ENCODE peak calls at places on chromosomes 12 and 14, in nine cellular contexts. L is RWPE1; F is cardiac fibroblast; Y is GM10248; C is upper lobe of left lung; P is heart left ventricle; B is activated CD8-positive, alpha-beta T cell treated with anti-CD3 and anti-CD28 coated beads for 36 hours; E is lower lobe of right lung; T is prostate gland. N is an unnamed sample.

GRCh38 chr12:81874166-81874565 is 115.0 kb upstream of the PPFIA2 start:
- DNase-seq in L (no peak), F (no peak), Y (no peak), C (no peak), P (no peak), B (no peak), E (no peak), T (no peak), N (no peak)

GRCh38 chr12:99978152-99978551 is 6.6 kb downstream of the ANKS1B start:
- DNase-seq in L (no peak), F (no peak), Y (no peak), C (no peak), P (no peak), B (no peak), E (no peak), T (no peak), N (peak; percentile 46)

GRCh38 chr14:96648506-96649326 is 146.5 kb downstream of the PAPOLA start:
- DNase-seq in L (no peak), F (no peak), Y (no peak), C (no peak), P (no peak), B (no peak), E (no peak), T (no peak), N (no peak)

GRCh38 chr14:104367811-104368750 is 211.5 kb upstream of the C14orf180 start:
- DNase-seq in L (no peak), F (no peak), Y (no peak), C (peak; percentile 77), P (peak; percentile 14), B (no peak), E (peak; percentile 30), T (no peak), N (no peak)

GRCh38 chr12:52207106-52207505 is 15.3 kb upstream of the KRT80 start:
- DNase-seq in L (no peak), F (no peak), Y (no peak), C (no peak), P (peak; percentile 18), B (no peak), E (peak; percentile 17), T (no peak), N (no peak)

GRCh38 chr14:88327497-88327896 is 4.4 kb upstream of the KCNK10 start:
- DNase-seq in L (no peak), F (no peak), Y (no peak), C (no peak), P (no peak), B (no peak), E (no peak), T (no peak), N (no peak)

GRCh38 chr12:14435627-14436026 is 70.1 kb downstream of the ATF7IP start:
- DNase-seq in L (no peak), F (no peak), Y (no peak), C (no peak), P (no peak), B (no peak), E (no peak), T (no peak), N (no peak)

GRCh38 chr12:51357374-51358047 is 11.0 kb upstream of the CELA1 start:
- DNase-seq in L (no peak), F (no peak), Y (no peak), C (no peak), P (no peak), B (peak; percentile 7), E (no peak), T (no peak), N (no peak)

GRCh38 chr12:111635524-111635923 is 36.4 kb upstream of the ATXN2 start:
- DNase-seq in L (no peak), F (peak; percentile 29), Y (no peak), C (no peak), P (no peak), B (peak; percentile 9), E (no peak), T (no peak), N (no peak)

GRCh38 chr12:101619868-101620761 is 25.3 kb downstream of the MYBPC1 start:
- DNase-seq in L (no peak), F (no peak), Y (no peak), C (no peak), P (no peak), B (no peak), E (no peak), T (peak; percentile 70), N (no peak)

GRCh38 chr12:43102506-43103269 is 449.3 kb downstream of the ADAMTS20 start:
- DNase-seq in L (no peak), F (no peak), Y (no peak), C (no peak), P (no peak), B (no peak), E (no peak), T (no peak), N (no peak)

GRCh38 chr12:106179086-106179485 is 40.3 kb upstream of the NUAK1 start:
- DNase-seq in L (no peak), F (no peak), Y (no peak), C (no peak), P (peak; percentile 49), B (no peak), E (no peak), T (no peak), N (no peak)

GRCh38 chr12:76996983-76997382 is 68.4 kb downstream of the E2F7 start:
- DNase-seq in L (no peak), F (no peak), Y (no peak), C (no peak), P (no peak), B (no peak), E (no peak), T (no peak), N (no peak)

GRCh38 chr14:73261520-73262426 is 24.5 kb downstream of the PAPLN start:
- DNase-seq in L (no peak), F (no peak), Y (no peak), C (peak; percentile 58), P (no peak), B (no peak), E (no peak), T (no peak), N (no peak)

GRCh38 chr12:131084341-131085011 is 130.8 kb downstream of the ADGRD1 start:
- DNase-seq in L (no peak), F (no peak), Y (no peak), C (no peak), P (no peak), B (no peak), E (peak; percentile 40), T (no peak), N (no peak)

DNA sequence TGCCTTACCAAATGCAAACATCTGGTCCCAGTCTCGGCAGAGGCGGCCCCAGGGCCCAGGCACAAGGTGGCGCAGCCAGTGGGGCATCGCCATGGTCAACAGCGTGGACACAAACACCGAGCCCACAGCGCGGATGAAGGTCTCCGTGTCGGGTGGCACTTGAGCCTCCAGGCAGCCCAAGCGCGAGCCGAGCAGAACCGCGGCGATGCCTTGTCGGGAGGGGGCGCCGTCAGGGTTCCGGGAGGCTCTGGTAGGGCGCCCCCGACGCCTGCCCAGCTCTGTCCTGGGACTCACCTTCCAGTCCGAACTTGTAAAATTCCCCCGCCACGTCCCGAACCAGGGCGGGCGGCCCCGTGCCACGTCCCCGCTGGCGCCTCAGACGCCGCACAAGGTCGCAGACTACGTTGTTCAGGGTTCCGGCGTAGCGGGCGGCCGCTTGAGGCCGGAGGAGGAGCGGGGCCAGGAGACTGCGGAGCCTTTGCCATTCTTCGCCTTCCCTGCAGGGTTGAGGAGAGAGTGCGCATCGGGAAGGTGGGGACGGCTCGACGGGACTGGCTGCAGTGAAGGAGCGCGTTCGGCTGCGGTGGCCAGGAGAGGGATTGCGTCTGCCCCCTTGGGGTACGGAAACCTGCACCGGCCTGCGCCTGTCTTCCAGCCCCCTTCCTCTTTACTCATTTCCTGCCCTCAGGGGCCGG is 1.7 kb downstream of the CYP27B1 start:
- DNase-seq in L (peak; percentile 69), F (peak; percentile 32), Y (peak; percentile 60), C (peak; percentile 90), P (no peak), B (peak; percentile 70), E (peak; percentile 63), T (no peak), N (peak; percentile 73)
- TF ChIP-seq CTCF in L (peak; percentile 67), F (peak; percentile 43), Y (peak; percentile 68), C (no peak), P (peak; percentile 31), B (peak; percentile 55), E (peak; percentile 40), T (no peak), N (peak; percentile 35)

GRCh38 chr12:57896437-57897201 is 44.7 kb upstream of the ATP23 start:
- DNase-seq in L (peak; percentile 26), F (peak; percentile 89), Y (no peak), C (peak; percentile 90), P (peak; percentile 90), B (no peak), E (peak; percentile 78), T (peak; percentile 67), N (peak; percentile 49)
- TF ChIP-seq CTCF in L (peak; percentile 56), F (peak; percentile 35), Y (no peak), C (peak; percentile 46), P (peak; percentile 53), B (no peak), E (peak; percentile 37), T (peak; percentile 61), N (no peak)

DNA sequence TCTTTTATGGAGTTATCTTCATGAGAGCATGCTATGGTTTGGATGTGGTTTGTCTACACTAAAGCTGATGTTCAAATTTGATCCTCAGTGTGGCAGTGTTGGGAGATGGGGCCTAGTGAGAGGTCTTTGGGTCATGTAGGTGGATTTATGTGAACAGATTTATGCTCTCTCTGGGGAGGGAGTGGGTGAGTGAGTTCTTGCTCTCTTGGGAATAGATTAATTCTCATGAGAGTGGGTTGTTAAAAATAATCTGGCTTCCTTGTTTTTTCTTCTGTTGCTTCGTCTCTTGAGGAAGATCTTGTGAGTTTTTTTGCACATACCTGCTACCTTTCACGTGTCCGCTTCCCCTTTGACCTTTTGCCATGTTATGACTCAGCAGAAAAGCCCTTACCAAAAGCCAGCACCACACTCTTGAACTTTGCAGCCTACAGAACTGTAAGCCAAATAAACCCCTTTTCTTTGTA is 20.5 kb downstream of the DERA start:
- DNase-seq in L (no peak), F (no peak), Y (no peak), C (no peak), P (no peak), B (no peak), E (no peak), T (no peak), N (no peak)
- TF ChIP-seq CTCF in L (no peak), F (no peak), Y (peak; percentile 22), C (no peak), P (no peak), B (no peak), E (no peak), T (no peak), N (no peak)

GRCh38 chr14:20658246-20658645 is 16.8 kb upstream of the OR6S1 start:
- DNase-seq in L (no peak), F (no peak), Y (no peak), C (no peak), P (no peak), B (no peak), E (no peak), T (no peak), N (no peak)

GRCh38 chr14:20655851-20656250 is 14.4 kb upstream of the OR6S1 start:
- DNase-seq in L (no peak), F (no peak), Y (no peak), C (no peak), P (no peak), B (no peak), E (no peak), T (no peak), N (no peak)

GRCh38 chr14:20659813-20660395 is 18.4 kb upstream of the OR6S1 start:
- DNase-seq in L (no peak), F (no peak), Y (no peak), C (peak; percentile 32), P (no peak), B (no peak), E (no peak), T (no peak), N (no peak)

GRCh38 chr14:20656274-20656673 is 14.8 kb upstream of the OR6S1 start:
- DNase-seq in L (no peak), F (no peak), Y (no peak), C (no peak), P (no peak), B (no peak), E (no peak), T (no peak), N (no peak)

GRCh38 chr14:20657216-20658211 is 16.0 kb upstream of the OR6S1 start:
- DNase-seq in L (peak; percentile 60), F (no peak), Y (no peak), C (no peak), P (no peak), B (peak; percentile 48), E (no peak), T (no peak), N (peak; percentile 17)
- TF ChIP-seq CTCF in L (no peak), F (no peak), Y (no peak), C (no peak), P (no peak), B (peak; percentile 38), E (no peak), T (no peak), N (peak; percentile 10)